ENCODE peak calls at places on chromosomes 3 and 15, in seven cellular contexts. U is neural crest cell; H is activated CD8-positive, alpha-beta memory T cell treated with anti-CD3 and anti-CD28 coated beads for 48 hours; X is lung microvascular endothelial cell; Q is cardiac muscle cell; V is ecto neural progenitor cell; S is GM23248. O is an unnamed sample.

GRCh38 chr3:179450901-179451334 is 352 bp downstream of the GNB4 start:
- DNase-seq in X (peak), V (peak), H (peak), S (peak), U (peak), Q (peak), O (no peak)

GRCh38 chr3:70550723-70551319 is 238.4 kb upstream of the MDFIC2 start:
- DNase-seq in Q (peak), U (peak), S (peak), H (peak), X (peak), V (peak), O (no peak)

GRCh38 chr3:129052675-129053074 is 7.9 kb upstream of the GP9 start:
- DNase-seq in H (no peak), X (peak), V (peak), Q (peak), S (no peak), U (no peak), O (no peak)

GRCh38 chr3:56775931-56776461 is 25.8 kb downstream of the ARHGEF3 start:
- DNase-seq in H (no peak), U (no peak), Q (no peak), S (peak), X (no peak), V (no peak), O (no peak)

GRCh38 chr3:32432711-32433530 is 41.3 kb downstream of the CMTM7 start:
- DNase-seq in Q (peak), X (no peak), U (no peak), S (peak), V (no peak), H (no peak), O (no peak)

GRCh38 chr15:71807691-71808091 is 2.7 kb upstream of the NR2E3 start:
- DNase-seq in S (peak), H (no peak), V (no peak), Q (peak), U (no peak), X (no peak), O (no peak)

GRCh38 chr3:62159693-62160092 is 213.7 kb downstream of the FEZF2 start:
- DNase-seq in Q (peak), H (no peak), V (no peak), S (peak), U (no peak), X (no peak), O (no peak)

GRCh38 chr3:143910756-143911155 is 60.9 kb upstream of the DIPK2A start:
- DNase-seq in U (no peak), H (no peak), S (no peak), V (no peak), Q (no peak), X (no peak), O (no peak)

GRCh38 chr3:38227989-38228388 is 37.6 kb upstream of the SLC22A13 start:
- DNase-seq in V (no peak), S (peak), X (peak), H (no peak), Q (peak), U (no peak), O (no peak)

GRCh38 chr3:22779737-22780136 is 423.4 kb upstream of the UBE2E2 start:
- DNase-seq in S (no peak), Q (peak), U (no peak), X (no peak), H (no peak), V (no peak), O (no peak)

GRCh38 chr3:51340311-51340829 is 44.7 kb upstream of the MANF start:
- DNase-seq in U (no peak), X (peak), Q (peak), V (peak), H (no peak), S (peak), O (no peak)

GRCh38 chr15:48614051-48614450 is 31.5 kb downstream of the FBN1 start:
- DNase-seq in Q (no peak), S (no peak), X (no peak), V (no peak), U (no peak), H (no peak), O (no peak)

GRCh38 chr3:9251055-9251786 is 1.8 kb upstream of the SRGAP3 start:
- DNase-seq in H (no peak), S (peak), U (no peak), X (no peak), V (no peak), Q (no peak), O (no peak)

GRCh38 chr3:9400626-9401025 is 3.2 kb downstream of the SETD5 start:
- DNase-seq in H (no peak), X (no peak), V (no peak), S (peak), Q (no peak), U (no peak), O (no peak)

GRCh38 chr3:116040152-116040551 is 405.1 kb downstream of the LSAMP start:
- DNase-seq in U (no peak), V (no peak), S (no peak), Q (no peak), X (no peak), H (no peak), O (no peak)

GRCh38 chr3:86653801-86654200 is 337.1 kb downstream of the VGLL3 start:
- DNase-seq in S (no peak), H (no peak), U (no peak), X (no peak), V (no peak), Q (no peak), O (no peak)

GRCh38 chr3:67349551-67350174 is 304.7 kb downstream of the SUCLG2 start:
- DNase-seq in S (peak), U (no peak), V (no peak), H (no peak), Q (no peak), X (no peak), O (no peak)

GRCh38 chr3:126158016-126158911 is 22.1 kb downstream of the ALDH1L1 start:
- DNase-seq in V (no peak), U (no peak), H (no peak), S (no peak), X (no peak), Q (no peak), O (no peak)

GRCh38 chr3:46912986-46913385 is 35.5 kb downstream of the PTH1R start:
- DNase-seq in V (no peak), H (no peak), Q (no peak), S (no peak), X (no peak), U (no peak), O (no peak)